ENCODE peak calls at places on chromosomes 6 and 20, in eight cellular contexts. G, O, C, P, E, D, L and Q are unnamed samples.

GRCh38 chr20:58024241-58024721 is 204.2 kb downstream of the ANKRD60 start:
- DNase-seq in G (no peak), P (no peak), L (no peak), O (no peak), E (no peak), D (no peak), C (no peak), Q (no peak)

GRCh38 chr20:61436268-61436667 is 184.2 kb downstream of the CDH4 start:
- DNase-seq in G (no peak), E (no peak), P (no peak), O (no peak), L (no peak), D (no peak), C (no peak), Q (no peak)

GRCh38 chr6:163797313-163797712 is 382.8 kb downstream of the QKI start:
- DNase-seq in L (no peak), O (no peak), E (no peak), C (no peak), G (no peak), P (no peak), D (no peak), Q (no peak)

GRCh38 chr20:11430652-11431051 is 487.0 kb upstream of the BTBD3 start:
- DNase-seq in G (no peak), P (no peak), L (no peak), D (no peak), C (no peak), O (no peak), E (no peak), Q (no peak)

GRCh38 chr6:56789879-56790278 is 147.2 kb upstream of the DST start:
- DNase-seq in P (no peak), O (no peak), D (no peak), L (no peak), G (no peak), C (no peak), E (no peak), Q (no peak)

GRCh38 chr6:139982652-139983051 is 608.2 kb upstream of the CITED2 start:
- DNase-seq in G (no peak), D (no peak), P (no peak), E (no peak), C (no peak), L (no peak), O (no peak), Q (peak; percentile 58)

GRCh38 chr6:134707342-134707982 is 242.4 kb downstream of the ALDH8A1 start:
- DNase-seq in P (peak; percentile 83), D (no peak), O (no peak), C (no peak), L (no peak), G (no peak), E (no peak), Q (no peak)

GRCh38 chr6:52362443-52363221 is 681 bp downstream of the PAQR8 start:
- DNase-seq in C (peak; percentile 32), D (peak; percentile 57), G (peak; percentile 25), O (peak; percentile 47), E (peak; percentile 54), L (peak; percentile 37), P (peak; percentile 16), Q (peak; percentile 49)

GRCh38 chr20:5780233-5781217 is 30.3 kb downstream of the SHLD1 start:
- DNase-seq in E (no peak), G (no peak), D (no peak), O (no peak), C (no peak), L (no peak), P (peak; percentile 49), Q (no peak)

GRCh38 chr20:5779071-5779470 is 28.9 kb downstream of the SHLD1 start:
- DNase-seq in C (no peak), P (no peak), L (no peak), E (no peak), G (no peak), D (no peak), O (no peak), Q (no peak)

GRCh38 chr20:5785146-5785545 is 34.9 kb downstream of the SHLD1 start:
- DNase-seq in L (no peak), O (no peak), C (no peak), D (no peak), E (no peak), G (no peak), P (no peak), Q (no peak)

GRCh38 chr20:5784735-5785134 is 34.5 kb downstream of the SHLD1 start:
- DNase-seq in L (no peak), P (peak; percentile 89), C (no peak), G (no peak), E (no peak), O (peak; percentile 73), D (no peak), Q (no peak)

GRCh38 chr20:5781798-5782750 is 31.9 kb downstream of the SHLD1 start:
- DNase-seq in G (peak; percentile 23), O (no peak), L (peak; percentile 73), C (peak; percentile 18), D (no peak), E (no peak), P (peak; percentile 68), Q (no peak)
- H3K4me1 ChIP-seq in G (peaks cover 9% of the 10 kb centered on the region), O (peaks cover 15% of the 10 kb centered on the region), L (peaks cover 42% of the 10 kb centered on the region), C (peaks cover 22% of the 10 kb centered on the region), D (no peaks in the 10 kb centered on the region), E (peaks cover 16% of the 10 kb centered on the region), P (peaks cover 61% of the 10 kb centered on the region), Q (peaks cover under 1% of the 10 kb centered on the region)

DNA sequence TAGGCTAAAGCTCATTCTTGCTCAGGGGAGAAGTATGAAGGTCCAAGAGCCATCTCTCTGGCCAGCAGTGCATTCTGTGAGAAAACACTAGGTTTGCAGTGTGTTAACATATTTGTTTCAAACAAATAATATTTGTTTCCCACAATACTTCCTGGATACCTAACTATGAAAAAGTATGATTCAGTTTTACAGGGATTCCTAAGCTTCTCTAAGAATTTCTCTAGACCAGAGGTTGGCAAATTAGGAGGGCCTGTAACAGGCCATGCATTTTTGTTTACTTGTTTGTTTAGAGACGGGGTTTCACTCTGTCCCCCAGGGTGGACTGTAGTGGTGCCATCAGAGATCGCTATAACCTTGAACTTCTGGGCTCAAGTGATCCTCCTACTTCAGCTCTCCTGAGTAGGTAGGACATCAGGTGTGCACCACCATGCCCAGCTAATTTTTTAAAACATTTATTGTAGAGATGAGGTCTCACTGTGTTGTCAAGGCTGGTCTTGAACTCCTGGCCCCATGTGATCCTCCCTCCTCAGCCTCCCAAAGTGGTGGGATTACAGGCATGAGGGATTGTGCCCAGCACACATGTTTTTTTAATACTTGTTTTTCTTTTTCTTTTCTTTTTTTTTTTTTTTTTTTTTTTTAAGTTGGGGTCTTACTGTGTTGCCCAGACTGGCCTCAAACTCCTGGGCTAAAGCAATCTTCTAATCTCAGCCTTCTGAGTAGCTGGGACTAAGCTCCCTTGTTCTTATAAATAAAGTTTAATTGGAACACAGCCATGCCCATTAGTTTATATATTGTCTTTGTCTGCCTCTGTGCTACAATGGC is 71.7 kb downstream of the ADGRG6 start:
- DNase-seq in P (no peak), O (no peak), C (no peak), G (no peak), E (no peak), L (no peak), D (no peak), Q (no peak)
- H3K4me1 ChIP-seq in P (peaks cover 16% of the 10 kb centered on the region), O (peaks cover 33% of the 10 kb centered on the region), C (peaks cover 23% of the 10 kb centered on the region), G (peaks cover 20% of the 10 kb centered on the region), E (no peaks in the 10 kb centered on the region), L (peaks cover 13% of the 10 kb centered on the region), D (no peaks in the 10 kb centered on the region), Q (no peaks in the 10 kb centered on the region)

DNA sequence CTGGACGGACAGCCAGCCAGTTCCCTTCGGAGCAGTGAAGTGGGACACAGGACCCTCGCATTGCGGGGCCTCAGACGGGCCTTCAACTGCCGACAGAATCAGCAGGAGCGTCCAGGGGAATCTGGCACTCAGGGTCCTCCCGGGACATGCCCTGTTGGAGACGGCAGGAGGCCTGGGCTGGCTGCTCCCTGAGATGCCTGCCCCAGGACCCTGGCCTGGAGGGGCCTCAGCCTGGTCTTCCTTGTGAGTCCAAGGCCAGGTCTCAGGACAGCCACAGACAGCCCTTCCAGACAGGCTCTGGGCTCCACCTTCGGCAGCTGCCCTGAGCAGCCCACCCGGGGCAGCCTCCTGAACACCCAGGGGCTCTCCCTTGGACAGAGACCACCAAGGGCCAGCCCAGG is 14.6 kb upstream of the HELZ2 start:
- DNase-seq in G (no peak), E (no peak), D (no peak), P (no peak), O (peak; percentile 42), C (no peak), L (no peak), Q (no peak)
- H3K4me1 ChIP-seq in G (no peaks in the 10 kb centered on the region), E (no peaks in the 10 kb centered on the region), D (peaks cover 13% of the 10 kb centered on the region), P (peaks cover 11% of the 10 kb centered on the region), O (no peaks in the 10 kb centered on the region), C (no peaks in the 10 kb centered on the region), L (no peaks in the 10 kb centered on the region), Q (no peaks in the 10 kb centered on the region)

DNA sequence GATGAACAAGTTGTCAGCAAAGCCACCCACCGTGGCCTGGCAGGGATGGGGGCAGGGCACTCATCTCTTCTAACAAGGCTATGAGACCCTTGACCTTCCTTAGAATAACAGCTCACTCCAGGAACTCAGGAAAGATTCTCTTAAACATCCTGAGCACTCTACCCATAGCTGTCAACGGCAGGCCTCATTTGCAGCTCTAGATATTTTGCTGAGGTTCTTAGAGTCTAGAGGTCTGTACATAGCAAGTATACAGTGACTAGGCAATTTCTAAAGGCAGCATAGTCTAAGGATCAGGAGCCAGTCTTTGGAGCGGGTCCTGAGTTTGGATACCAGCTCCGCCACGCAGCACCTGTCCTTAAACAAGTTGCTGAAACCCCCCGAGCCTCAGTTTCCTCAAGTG is 11.7 kb downstream of the TRERF1 start:
- DNase-seq in L (no peak), C (no peak), G (no peak), E (no peak), D (no peak), O (no peak), P (no peak), Q (no peak)
- H3K4me1 ChIP-seq in L (peaks cover 16% of the 10 kb centered on the region), C (peaks cover 26% of the 10 kb centered on the region), G (peaks cover 34% of the 10 kb centered on the region), E (peaks cover 3% of the 10 kb centered on the region), D (peaks cover 43% of the 10 kb centered on the region), O (peaks cover 19% of the 10 kb centered on the region), P (peaks cover 20% of the 10 kb centered on the region), Q (peaks cover 13% of the 10 kb centered on the region)

DNA sequence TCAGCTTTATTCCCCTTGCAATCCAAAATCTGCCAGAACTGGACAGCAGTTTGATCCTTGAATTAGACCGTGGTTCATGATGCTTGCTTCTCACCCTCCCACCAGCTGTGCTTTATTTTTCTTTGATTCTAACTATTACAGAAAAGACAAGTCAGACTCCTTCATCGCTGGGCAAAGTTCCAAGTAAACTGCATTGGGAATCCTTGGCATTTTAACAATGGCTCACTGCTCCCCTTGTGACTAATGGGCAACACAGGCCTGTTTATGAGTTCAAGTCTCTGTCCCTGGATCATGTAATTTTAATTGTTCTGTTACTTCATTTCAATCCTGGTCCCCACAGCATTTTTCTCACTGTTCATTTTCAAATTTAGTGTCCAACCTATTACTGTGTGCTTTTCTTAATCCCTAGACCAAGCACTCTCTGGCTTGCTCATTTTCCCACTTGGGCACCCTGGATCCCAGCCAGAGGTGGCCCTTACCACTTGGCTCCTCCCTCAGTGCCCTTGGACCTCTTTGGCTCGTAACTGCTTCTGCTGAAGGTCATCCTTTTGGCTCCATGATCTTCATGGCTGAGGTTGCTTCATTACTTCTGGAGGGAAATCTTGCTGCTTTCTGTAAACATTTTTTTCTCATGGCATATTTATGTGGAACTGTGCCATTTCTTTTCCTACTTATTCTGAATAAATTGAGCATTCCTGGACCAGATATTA is 32.8 kb downstream of the PSMB9 start:
- DNase-seq in P (peak; percentile 44), C (no peak), E (no peak), L (no peak), G (no peak), D (no peak), O (no peak), Q (no peak)
- H3K4me1 ChIP-seq in P (peaks cover 9% of the 10 kb centered on the region), C (peaks cover 8% of the 10 kb centered on the region), E (no peaks in the 10 kb centered on the region), L (no peaks in the 10 kb centered on the region), G (no peaks in the 10 kb centered on the region), D (no peaks in the 10 kb centered on the region), O (peaks cover 13% of the 10 kb centered on the region), Q (no peaks in the 10 kb centered on the region)

GRCh38 chr20:31606928-31607639 is 2.0 kb downstream of the ID1 start:
- DNase-seq in L (peak; percentile 55), E (no peak), C (no peak), P (no peak), G (peak; percentile 50), D (no peak), O (peak; percentile 65), Q (peak; percentile 77)
- H3K4me1 ChIP-seq in L (peaks cover 79% of the 10 kb centered on the region), E (peaks cover 26% of the 10 kb centered on the region), C (peaks cover 51% of the 10 kb centered on the region), P (peaks cover 73% of the 10 kb centered on the region), G (peaks cover 39% of the 10 kb centered on the region), D (peaks cover 16% of the 10 kb centered on the region), O (peaks cover 68% of the 10 kb centered on the region), Q (peaks cover 23% of the 10 kb centered on the region)